ENCODE peak calls at places on chromosomes 11 and 22, in nine cellular contexts. E is fibroblast of lung, G is RKO, R is AG08395, H is HEK293T, O is GM23248, U is Right ventricle myocardium superior, V is HFF-Myc, C is amniotic stem cell. D is an unnamed sample.

GRCh38 chr22:39312410-39312809 is 7.0 kb downstream of the RPL3 start:
- DNase-seq in C (no peak), E (no peak), V (no peak), R (no peak), H (no peak), G (peak; percentile 58), U (no peak), O (peak; percentile 29), D (no peak)

GRCh38 chr22:33605201-33605600 is 315.1 kb downstream of the LARGE1 start:
- DNase-seq in R (peak; percentile 58), V (peak; percentile 30), H (no peak), E (no peak), C (no peak), G (no peak), U (no peak), O (peak; percentile 81), D (no peak)

GRCh38 chr11:19810852-19811251 is 98.2 kb downstream of the NAV2 start:
- DNase-seq in E (no peak), R (no peak), C (no peak), H (no peak), V (no peak), U (no peak), G (no peak), O (peak; percentile 38), D (no peak)

GRCh38 chr22:19878461-19879247 is 24.0 kb upstream of the GNB1L start:
- DNase-seq in V (no peak), E (peak; percentile 59), R (peak; percentile 33), H (no peak), C (no peak), O (peak; percentile 44), G (no peak), U (no peak), D (no peak)

GRCh38 chr11:130115218-130115617 is 44.4 kb upstream of the ST14 start:
- DNase-seq in U (no peak), H (no peak), E (peak; percentile 35), R (peak; percentile 32), O (peak; percentile 62), G (no peak), V (no peak), C (no peak), D (no peak)

GRCh38 chr11:78138694-78139421 is 568 bp downstream of the ALG8 start:
- DNase-seq in R (peak; percentile 25), V (no peak), O (peak; percentile 67), H (peak; percentile 30), E (no peak), C (no peak), U (no peak), G (peak; percentile 54), D (peak; percentile 33)

GRCh38 chr11:12123799-12124198 is 13.4 kb downstream of the MICAL2 start:
- DNase-seq in R (no peak), E (peak; percentile 84), H (no peak), U (no peak), G (no peak), C (no peak), V (no peak), O (peak; percentile 58), D (no peak)

GRCh38 chr22:35560366-35560765 is 19.7 kb downstream of the RASD2 start:
- DNase-seq in U (no peak), O (peak; percentile 12), V (no peak), H (no peak), C (no peak), G (no peak), R (no peak), E (no peak), D (no peak)

GRCh38 chr11:134555510-134555909 is 143.5 kb upstream of the B3GAT1 start:
- DNase-seq in V (no peak), U (no peak), H (no peak), O (no peak), C (no peak), R (no peak), G (no peak), E (no peak), D (no peak)

GRCh38 chr11:35142481-35143207 is 3.7 kb downstream of the CD44 start:
- DNase-seq in C (peak; percentile 45), H (no peak), R (peak; percentile 67), V (no peak), G (peak; percentile 91), E (peak; percentile 44), O (peak; percentile 88), U (no peak), D (peak; percentile 48)

GRCh38 chr11:30879322-30880020 is 293.3 kb upstream of the MPPED2 start:
- DNase-seq in C (no peak), V (no peak), U (no peak), H (no peak), E (peak; percentile 21), G (no peak), O (no peak), R (no peak), D (no peak)

GRCh38 chr22:39913886-39914285 is 13.0 kb downstream of the GRAP2 start:
- DNase-seq in G (no peak), E (no peak), U (no peak), C (no peak), V (no peak), R (no peak), H (no peak), O (no peak), D (no peak)

GRCh38 chr11:107789767-107790166 is 68.8 kb downstream of the SLC35F2 start:
- DNase-seq in U (no peak), V (no peak), G (no peak), H (no peak), R (no peak), E (no peak), C (no peak), O (no peak), D (no peak)

GRCh38 chr11:12573707-12574106 is 100.5 kb upstream of the TEAD1 start:
- DNase-seq in V (no peak), C (no peak), E (no peak), R (no peak), G (no peak), H (no peak), U (no peak), O (no peak), D (no peak)

GRCh38 chr11:25902476-25902875 is 429.5 kb upstream of the ANO3 start:
- DNase-seq in U (no peak), O (no peak), V (no peak), C (no peak), E (no peak), R (no peak), H (no peak), G (no peak), D (no peak)

GRCh38 chr11:45104006-45104789 is 42.2 kb upstream of the PRDM11 start:
- DNase-seq in O (no peak), C (no peak), R (no peak), H (no peak), U (no peak), V (no peak), G (no peak), E (no peak), D (no peak)

GRCh38 chr11:61108847-61109585 is 6.7 kb downstream of the CD5 start:
- DNase-seq in U (no peak), C (no peak), R (no peak), H (no peak), G (no peak), E (no peak), O (no peak), V (no peak), D (no peak)

GRCh38 chr11:64206457-64207246 is at the start of gene FERMT3:
- DNase-seq in U (peak; percentile 85), H (no peak), E (no peak), G (no peak), V (no peak), C (no peak), R (no peak), O (no peak), D (no peak)

GRCh38 chr11:64366751-64367150 is 7.8 kb downstream of the RPS6KA4 start:
- DNase-seq in G (no peak), V (no peak), O (peak; percentile 45), E (no peak), U (no peak), H (no peak), R (peak; percentile 34), C (no peak), D (no peak)

GRCh38 chr11:21897203-21897602 is 295.7 kb upstream of the ANO5 start:
- DNase-seq in R (no peak), G (no peak), U (no peak), E (no peak), C (no peak), O (no peak), H (no peak), V (no peak), D (no peak)

GRCh38 chr11:126821832-126822231 is 178.7 kb downstream of the KIRREL3 start:
- DNase-seq in E (no peak), R (no peak), G (no peak), O (no peak), H (no peak), U (no peak), V (no peak), C (no peak), D (no peak)

GRCh38 chr22:40582063-40582462 is 54.5 kb downstream of the MRTFA start:
- DNase-seq in U (no peak), O (no peak), G (no peak), C (no peak), R (no peak), H (no peak), V (no peak), E (no peak), D (no peak)

GRCh38 chr11:1756024-1756561 is 5.7 kb upstream of the IFITM10 start:
- DNase-seq in E (no peak), R (no peak), H (no peak), O (no peak), C (no peak), G (no peak), V (no peak), U (peak; percentile 55), D (no peak)